ENCODE peak calls at places on chromosomes 6 and 20, in four cellular contexts. One of them, this sample, is unnamed.

GRCh38 chr6:133254552-133255228 is 13.5 kb downstream of the EYA4 start:
- DNase-seq in heart left ventricle: no peak
- DNase-seq in activated gamma-delta T cell treated with Interleukin-2 at 50 U/mL for 16 hours: no peak
- DNase-seq in IMR-90: peak
- DNase-seq in this sample: no peak

GRCh38 chr20:9543214-9543613 is 28.8 kb downstream of the LAMP5 start:
- DNase-seq in heart left ventricle: no peak
- DNase-seq in activated gamma-delta T cell treated with Interleukin-2 at 50 U/mL for 16 hours: no peak
- DNase-seq in IMR-90: no peak
- DNase-seq in this sample: no peak

GRCh38 chr6:87968435-87969278 is 79.0 kb upstream of the SPACA1 start:
- DNase-seq in heart left ventricle: no peak
- DNase-seq in activated gamma-delta T cell treated with Interleukin-2 at 50 U/mL for 16 hours: peak
- DNase-seq in IMR-90: no peak
- DNase-seq in this sample: no peak

GRCh38 chr20:8272758-8273157 is 140.7 kb downstream of the PLCB1 start:
- DNase-seq in heart left ventricle: no peak
- DNase-seq in activated gamma-delta T cell treated with Interleukin-2 at 50 U/mL for 16 hours: no peak
- DNase-seq in IMR-90: no peak
- DNase-seq in this sample: no peak

GRCh38 chr6:26594730-26595632 is 1.8 kb upstream of the ABT1 start:
- DNase-seq in heart left ventricle: no peak
- DNase-seq in activated gamma-delta T cell treated with Interleukin-2 at 50 U/mL for 16 hours: no peak
- DNase-seq in IMR-90: peak
- DNase-seq in this sample: no peak

GRCh38 chr6:160742090-160742489 is 40.0 kb downstream of the PLG start:
- DNase-seq in heart left ventricle: no peak
- DNase-seq in activated gamma-delta T cell treated with Interleukin-2 at 50 U/mL for 16 hours: no peak
- DNase-seq in IMR-90: no peak
- DNase-seq in this sample: no peak

GRCh38 chr6:31945507-31946369 is at the start of gene CFB:
- DNase-seq in heart left ventricle: peak
- DNase-seq in activated gamma-delta T cell treated with Interleukin-2 at 50 U/mL for 16 hours: no peak
- DNase-seq in IMR-90: peak
- DNase-seq in this sample: no peak

GRCh38 chr20:346640-347316 is at the start of gene NRSN2:
- DNase-seq in heart left ventricle: peak
- DNase-seq in activated gamma-delta T cell treated with Interleukin-2 at 50 U/mL for 16 hours: no peak
- DNase-seq in IMR-90: peak
- DNase-seq in this sample: no peak

GRCh38 chr20:50054626-50055511 is 58.1 kb downstream of the UBE2V1 start:
- DNase-seq in heart left ventricle: peak
- DNase-seq in activated gamma-delta T cell treated with Interleukin-2 at 50 U/mL for 16 hours: no peak
- DNase-seq in IMR-90: peak
- DNase-seq in this sample: no peak

GRCh38 chr6:78093861-78094360 is 441.1 kb downstream of the MEI4 start:
- DNase-seq in heart left ventricle: no peak
- DNase-seq in activated gamma-delta T cell treated with Interleukin-2 at 50 U/mL for 16 hours: no peak
- DNase-seq in IMR-90: no peak
- DNase-seq in this sample: no peak

GRCh38 chr6:38248500-38249234 is 391.1 kb downstream of the BTBD9 start:
- DNase-seq in heart left ventricle: no peak
- DNase-seq in activated gamma-delta T cell treated with Interleukin-2 at 50 U/mL for 16 hours: no peak
- DNase-seq in IMR-90: peak
- DNase-seq in this sample: no peak

GRCh38 chr6:1745814-1746213 is 136.1 kb downstream of the FOXC1 start:
- DNase-seq in heart left ventricle: no peak
- DNase-seq in activated gamma-delta T cell treated with Interleukin-2 at 50 U/mL for 16 hours: no peak
- DNase-seq in IMR-90: no peak
- DNase-seq in this sample: no peak

GRCh38 chr6:79438015-79438414 is 99.2 kb downstream of the LCA5 start:
- DNase-seq in heart left ventricle: no peak
- DNase-seq in activated gamma-delta T cell treated with Interleukin-2 at 50 U/mL for 16 hours: no peak
- DNase-seq in IMR-90: no peak
- DNase-seq in this sample: no peak